ENCODE peak calls at places on chromosome 1, in five cellular contexts. G is fibroblast of mammary gland, F is spleen, O is lower lobe of right lung, E is fibroblast of pulmonary artery. J is an unnamed sample.

GRCh38 chr1:153638261-153638660 is 4.4 kb downstream of the CHTOP start:
- DNase-seq in F (no peak), O (no peak), E (no peak), G (no peak), J (no peak)

GRCh38 chr1:39036678-39037077 is 10.5 kb downstream of the NDUFS5 start:
- DNase-seq in O (no peak), E (no peak), G (no peak), F (no peak), J (no peak)

GRCh38 chr1:16112558-16113555 is 39.4 kb upstream of the FAM131C start:
- DNase-seq in O (no peak), E (no peak), G (no peak), F (peak; percentile 57), J (no peak)

GRCh38 chr1:188241629-188242028 is 1412.9 kb downstream of the PLA2G4A start:
- DNase-seq in O (no peak), E (no peak), F (no peak), G (no peak), J (no peak)

GRCh38 chr1:44049839-44050238 is 18.6 kb upstream of the SLC6A9 start:
- DNase-seq in O (no peak), F (no peak), G (peak; percentile 96), E (peak; percentile 90), J (no peak)

GRCh38 chr1:6523566-6523965 is 30.7 kb downstream of the NOL9 start:
- DNase-seq in O (no peak), F (no peak), E (peak; percentile 66), G (peak; percentile 53), J (no peak)

GRCh38 chr1:31259746-31260145 is 20.1 kb upstream of the NKAIN1 start:
- DNase-seq in E (no peak), F (no peak), G (peak; percentile 25), O (no peak), J (no peak)

GRCh38 chr1:217617120-217617519 is 13.8 kb downstream of the GPATCH2 start:
- DNase-seq in F (no peak), G (no peak), E (no peak), O (no peak), J (no peak)

GRCh38 chr1:212110617-212111016 is 75.1 kb downstream of the DTL start:
- DNase-seq in G (peak; percentile 50), O (no peak), F (no peak), E (peak; percentile 69), J (no peak)

GRCh38 chr1:53553734-53554509 is 94.7 kb downstream of the DMRTB1 start:
- DNase-seq in O (peak; percentile 28), E (no peak), G (no peak), F (peak; percentile 41), J (peak; percentile 12)

GRCh38 chr1:245411245-245411644 is 256.5 kb downstream of the KIF26B start:
- DNase-seq in F (no peak), O (no peak), E (no peak), G (peak; percentile 18), J (no peak)

GRCh38 chr1:186977266-186977957 is 148.7 kb downstream of the PLA2G4A start:
- DNase-seq in O (no peak), F (no peak), G (peak; percentile 45), E (peak; percentile 22), J (no peak)

GRCh38 chr1:81351864-81352263 is 448.9 kb upstream of the ADGRL2 start:
- DNase-seq in G (no peak), E (no peak), F (no peak), O (no peak), J (no peak)

DNA sequence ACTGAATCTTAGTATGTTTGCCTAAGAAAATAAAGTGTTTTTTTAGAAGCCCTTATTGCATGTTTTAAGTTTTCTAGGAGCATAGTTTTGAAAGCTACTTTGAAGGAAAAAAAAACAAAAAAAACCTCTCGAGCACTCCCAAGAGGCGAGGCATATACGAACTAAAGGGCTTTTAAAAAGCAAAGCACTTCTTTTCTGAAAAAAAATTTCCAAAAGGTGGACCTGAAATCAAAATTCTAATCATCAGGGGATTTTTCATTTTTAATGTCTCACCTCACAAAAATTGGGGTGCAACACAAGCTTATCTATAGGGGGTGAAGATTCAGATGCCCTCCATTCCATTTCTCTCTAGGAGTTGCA is 594 bp downstream of the GLMN start:
- DNase-seq in F (no peak), G (no peak), O (no peak), E (no peak), J (no peak)
- TF ChIP-seq CTCF in F (no peak), G (no peak), O (no peak), E (peak; percentile 12), J (no peak)

DNA sequence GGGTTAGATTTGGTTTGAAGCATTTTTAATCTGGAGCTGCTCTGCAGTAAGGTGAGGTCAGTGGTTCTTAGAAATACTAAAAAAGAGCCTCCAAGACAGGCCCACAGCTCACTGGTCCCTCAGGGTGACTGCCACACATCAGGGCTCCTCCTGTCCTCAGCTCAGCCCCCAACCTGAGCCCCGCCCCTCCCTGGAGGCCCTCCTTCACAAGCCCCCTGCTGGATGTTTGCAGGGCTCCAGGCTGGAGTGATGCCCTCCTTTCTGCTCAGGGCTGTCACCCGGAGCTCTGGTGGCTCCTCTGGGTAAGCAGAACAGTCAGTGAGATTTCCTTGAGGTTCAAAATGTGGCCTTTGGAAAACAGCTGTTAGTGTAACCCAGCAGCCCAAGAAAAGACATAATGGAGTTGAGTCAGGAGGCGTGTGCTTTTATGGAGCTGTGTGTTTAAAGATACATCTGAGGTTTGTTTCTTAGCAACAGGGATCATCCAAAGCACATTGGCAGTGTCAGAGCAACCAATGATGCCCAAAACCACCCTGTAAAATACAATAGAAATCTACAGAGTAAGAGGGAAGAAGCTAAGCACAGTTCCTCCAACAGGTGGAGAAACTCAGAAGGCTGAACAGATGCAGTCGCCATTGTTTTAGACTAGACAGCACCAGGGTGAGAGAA is 21.4 kb downstream of the STUM start:
- DNase-seq in G (no peak), F (peak; percentile 53), E (no peak), O (no peak), J (peak; percentile 78)
- TF ChIP-seq CTCF in G (peak; percentile 6), F (no peak), E (peak; percentile 7), O (no peak), J (peak; percentile 52)

DNA sequence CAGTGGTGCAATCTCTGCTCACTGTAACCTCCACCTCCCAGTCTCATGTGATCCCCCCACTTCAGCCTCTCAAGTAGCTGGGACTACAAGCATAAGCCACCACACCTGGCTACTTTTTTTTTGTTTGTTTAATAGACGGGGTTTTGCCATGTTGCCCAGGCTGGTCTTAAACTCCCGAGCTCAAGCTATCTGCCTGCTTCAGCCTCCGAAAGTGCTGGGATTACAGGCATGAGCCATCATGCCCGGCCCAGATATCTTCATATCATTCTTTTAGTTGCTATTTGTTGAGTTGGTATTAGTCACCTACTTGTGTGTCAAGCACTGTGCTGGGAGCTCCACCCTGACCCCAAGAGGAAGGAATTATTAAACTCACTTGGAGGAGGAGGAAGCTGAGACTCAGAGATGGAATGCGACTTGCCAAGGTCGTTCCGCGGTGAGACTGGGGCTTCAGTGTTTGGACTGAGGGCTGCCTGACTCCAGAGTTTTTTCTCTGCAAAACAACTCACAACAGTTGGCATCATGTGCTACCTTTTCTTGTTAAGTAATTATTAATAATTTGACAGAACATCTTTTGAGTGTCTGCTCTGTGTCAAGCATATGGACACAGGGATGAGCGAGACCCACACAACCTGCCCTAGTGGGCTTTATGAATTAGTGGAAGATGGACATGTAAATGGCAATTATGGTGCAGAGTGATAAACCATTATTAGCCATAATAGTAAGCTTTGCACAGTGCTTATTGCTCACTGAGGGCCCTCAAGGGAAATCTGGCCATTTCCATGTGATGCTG is 132.0 kb downstream of the FOXD2 start:
- DNase-seq in F (peak; percentile 34), O (peak; percentile 70), G (peak; percentile 87), E (peak; percentile 85), J (no peak)
- TF ChIP-seq CTCF in F (no peak), O (peak; percentile 58), G (peak; percentile 66), E (peak; percentile 50), J (no peak)

GRCh38 chr1:61518670-61519400 is 206.1 kb downstream of the TM2D1 start:
- DNase-seq in F (no peak), G (peak; percentile 36), E (no peak), O (no peak), J (no peak)
- TF ChIP-seq CTCF in F (no peak), G (peak; percentile 29), E (peak; percentile 22), O (no peak), J (no peak)

GRCh38 chr1:180781718-180782117 is 131.0 kb upstream of the KIAA1614 start:
- DNase-seq in E (no peak), O (no peak), F (no peak), G (no peak), J (no peak)
- TF ChIP-seq CTCF in E (no peak), O (no peak), F (no peak), G (no peak), J (no peak)

GRCh38 chr1:109041614-109042473 is at the start of gene WDR47:
- DNase-seq in E (peak; percentile 96), G (peak; percentile 94), F (peak; percentile 100), O (peak; percentile 98), J (peak; percentile 95)
- TF ChIP-seq CTCF in E (no peak), G (no peak), F (peak; percentile 7), O (no peak), J (no peak)

DNA sequence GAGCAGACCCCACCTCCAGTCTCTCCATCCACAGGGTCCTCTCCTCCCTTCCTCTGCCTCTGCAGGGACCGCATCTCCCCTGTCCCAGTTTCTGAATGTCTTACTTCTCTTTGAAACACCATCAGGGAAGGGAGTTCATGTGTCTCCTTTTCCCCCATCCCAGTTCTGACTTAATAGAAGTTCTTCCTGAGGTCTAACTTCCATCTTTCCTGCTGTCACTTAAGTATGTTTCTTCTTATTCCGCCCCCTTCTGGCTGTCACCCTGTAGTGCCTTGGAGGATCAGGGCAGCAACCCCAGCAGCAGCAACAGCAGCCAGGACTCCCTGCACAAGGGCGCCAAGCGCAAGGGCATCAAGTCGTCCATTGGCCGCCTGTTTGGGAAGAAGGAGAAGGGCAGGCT is 29.3 kb downstream of the MYOG start:
- DNase-seq in E (no peak), G (no peak), O (no peak), F (no peak), J (no peak)
- TF ChIP-seq CTCF in E (peak; percentile 2), G (peak; percentile 16), O (no peak), F (no peak), J (no peak)

DNA sequence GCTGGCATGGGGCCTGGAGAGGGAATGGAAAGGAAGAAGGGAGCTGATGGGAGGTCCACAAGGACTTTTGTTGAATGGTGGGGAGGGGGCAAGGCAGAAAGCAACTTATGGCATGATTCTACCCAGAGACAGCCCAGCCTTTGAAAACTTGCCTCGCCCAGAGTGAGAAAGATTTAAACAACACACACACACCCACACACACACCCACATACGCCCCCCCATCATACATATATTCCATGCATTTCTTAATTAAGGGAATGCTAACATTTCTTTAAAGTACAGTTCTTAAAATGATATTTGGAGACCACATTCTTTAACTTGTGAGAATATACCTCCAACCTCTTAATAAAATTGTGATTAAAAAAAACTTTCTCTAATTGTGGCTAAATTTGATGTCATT is 115.4 kb upstream of the F3 start:
- DNase-seq in F (no peak), O (no peak), G (no peak), E (no peak), J (no peak)
- TF ChIP-seq CTCF in F (no peak), O (no peak), G (no peak), E (no peak), J (no peak)

J was measured in glutamatergic neuron.